ENCODE peak calls at places on chromosomes 2 and 18, in nine cellular contexts. One of them, this sample, is unnamed.

GRCh38 chr2:105781274-105781673 is 36.6 kb downstream of the NCK2 start:
- DNase-seq in GM04503: no peak
- DNase-seq in cardiac fibroblast: peak; percentile 49
- DNase-seq in SW480: no peak
- DNase-seq in RWPE1: no peak
- DNase-seq in HTR-8/SVneo: no peak
- DNase-seq in left cardiac atrium: no peak
- DNase-seq in esophagus squamous epithelium: no peak
- DNase-seq in fibroblast of lung: peak; percentile 48
- DNase-seq in this sample: no peak

GRCh38 chr18:45245036-45245638 is 370.1 kb upstream of the SLC14A2 start:
- DNase-seq in HTR-8/SVneo: no peak
- DNase-seq in cardiac fibroblast: no peak
- DNase-seq in fibroblast of lung: no peak
- DNase-seq in GM04503: no peak
- DNase-seq in esophagus squamous epithelium: no peak
- DNase-seq in RWPE1: no peak
- DNase-seq in left cardiac atrium: no peak
- DNase-seq in SW480: no peak
- DNase-seq in this sample: no peak

GRCh38 chr18:58452392-58453166 is 176.3 kb downstream of the ALPK2 start:
- DNase-seq in left cardiac atrium: no peak
- DNase-seq in cardiac fibroblast: no peak
- DNase-seq in SW480: no peak
- DNase-seq in esophagus squamous epithelium: no peak
- DNase-seq in GM04503: no peak
- DNase-seq in HTR-8/SVneo: no peak
- DNase-seq in fibroblast of lung: no peak
- DNase-seq in RWPE1: no peak
- DNase-seq in this sample: no peak

GRCh38 chr18:49565656-49566055 is 3.8 kb downstream of the LIPG start:
- DNase-seq in GM04503: no peak
- DNase-seq in fibroblast of lung: peak; percentile 67
- DNase-seq in esophagus squamous epithelium: no peak
- DNase-seq in SW480: no peak
- DNase-seq in HTR-8/SVneo: no peak
- DNase-seq in RWPE1: no peak
- DNase-seq in left cardiac atrium: peak; percentile 46
- DNase-seq in cardiac fibroblast: peak; percentile 36
- DNase-seq in this sample: no peak

GRCh38 chr2:40087434-40087833 is 308.4 kb upstream of the THUMPD2 start:
- DNase-seq in esophagus squamous epithelium: no peak
- DNase-seq in SW480: no peak
- DNase-seq in GM04503: no peak
- DNase-seq in RWPE1: no peak
- DNase-seq in cardiac fibroblast: peak; percentile 58
- DNase-seq in fibroblast of lung: no peak
- DNase-seq in HTR-8/SVneo: no peak
- DNase-seq in left cardiac atrium: peak; percentile 21
- DNase-seq in this sample: peak; percentile 45

GRCh38 chr2:241011751-241012510 is 13.5 kb downstream of the SNED1 start:
- DNase-seq in fibroblast of lung: no peak
- DNase-seq in RWPE1: no peak
- DNase-seq in SW480: no peak
- DNase-seq in GM04503: no peak
- DNase-seq in HTR-8/SVneo: no peak
- DNase-seq in left cardiac atrium: no peak
- DNase-seq in esophagus squamous epithelium: no peak
- DNase-seq in cardiac fibroblast: no peak
- DNase-seq in this sample: no peak

GRCh38 chr2:120317180-120317533 is 28.8 kb upstream of the INHBB start:
- DNase-seq in HTR-8/SVneo: no peak
- DNase-seq in esophagus squamous epithelium: no peak
- DNase-seq in fibroblast of lung: no peak
- DNase-seq in left cardiac atrium: no peak
- DNase-seq in cardiac fibroblast: no peak
- DNase-seq in RWPE1: no peak
- DNase-seq in SW480: no peak
- DNase-seq in GM04503: no peak
- DNase-seq in this sample: no peak

GRCh38 chr18:37575646-37576045 is 10.0 kb upstream of the CELF4 start:
- DNase-seq in esophagus squamous epithelium: no peak
- DNase-seq in left cardiac atrium: no peak
- DNase-seq in cardiac fibroblast: no peak
- DNase-seq in fibroblast of lung: no peak
- DNase-seq in SW480: no peak
- DNase-seq in RWPE1: no peak
- DNase-seq in GM04503: no peak
- DNase-seq in HTR-8/SVneo: no peak
- DNase-seq in this sample: no peak

GRCh38 chr2:10844083-10844482 is 31.5 kb upstream of the PDIA6 start:
- DNase-seq in GM04503: no peak
- DNase-seq in esophagus squamous epithelium: no peak
- DNase-seq in RWPE1: peak; percentile 67
- DNase-seq in SW480: peak; percentile 92
- DNase-seq in left cardiac atrium: peak; percentile 79
- DNase-seq in cardiac fibroblast: peak; percentile 37
- DNase-seq in HTR-8/SVneo: no peak
- DNase-seq in fibroblast of lung: peak; percentile 68
- DNase-seq in this sample: peak; percentile 15

GRCh38 chr2:238382381-238382781 is 44.3 kb upstream of the ASB1 start:
- DNase-seq in HTR-8/SVneo: no peak
- DNase-seq in cardiac fibroblast: peak; percentile 51
- DNase-seq in SW480: no peak
- DNase-seq in RWPE1: no peak
- DNase-seq in GM04503: no peak
- DNase-seq in esophagus squamous epithelium: no peak
- DNase-seq in fibroblast of lung: peak; percentile 24
- DNase-seq in left cardiac atrium: no peak
- DNase-seq in this sample: no peak

GRCh38 chr2:69464575-69464974 is 27.3 kb upstream of the NFU1 start:
- DNase-seq in left cardiac atrium: peak; percentile 51
- DNase-seq in GM04503: no peak
- DNase-seq in fibroblast of lung: peak; percentile 28
- DNase-seq in SW480: no peak
- DNase-seq in cardiac fibroblast: peak; percentile 90
- DNase-seq in esophagus squamous epithelium: peak; percentile 6
- DNase-seq in RWPE1: peak; percentile 79
- DNase-seq in HTR-8/SVneo: no peak
- DNase-seq in this sample: peak; percentile 2